ENCODE peak calls at places on chromosome 7, in six cellular contexts. G is SK-N-SH, P is HCT116, B is GM12878, J is K562, X is HepG2. H is an unnamed sample.

GRCh38 chr7:155587486-155587885 is 41.1 kb upstream of the CNPY1 start:
- DNase-seq in G (no peak), P (no peak), B (no peak), J (no peak), X (no peak), H (no peak)

GRCh38 chr7:91089382-91089963 is 174.8 kb upstream of the FZD1 start:
- DNase-seq in G (peak), P (peak), B (no peak), J (peak), X (peak), H (peak)

GRCh38 chr7:155786491-155786890 is 25.8 kb downstream of the SHH start:
- DNase-seq in G (no peak), P (no peak), B (no peak), J (no peak), X (no peak), H (no peak)

GRCh38 chr7:749121-749520 is 22.0 kb upstream of the PRKAR1B start:
- DNase-seq in G (peak), P (no peak), B (no peak), J (no peak), X (no peak), H (no peak)

GRCh38 chr7:36207451-36208291 is 54.6 kb downstream of the EEPD1 start:
- DNase-seq in G (peak), P (no peak), B (no peak), J (no peak), X (peak), H (no peak)

GRCh38 chr7:51054231-51054630 is 262.4 kb downstream of the COBL start:
- DNase-seq in G (no peak), P (no peak), B (no peak), J (no peak), X (no peak), H (no peak)

GRCh38 chr7:1290262-1291039 is 57.8 kb downstream of the UNCX start:
- DNase-seq in G (no peak), P (no peak), B (no peak), J (no peak), X (no peak), H (no peak)

GRCh38 chr7:129785457-129786178 is 167.1 kb downstream of the UBE2H start:
- DNase-seq in G (no peak), P (no peak), B (no peak), J (peak), X (no peak), H (no peak)

GRCh38 chr7:158824028-158824427 is 5.3 kb downstream of the ESYT2 start:
- DNase-seq in G (no peak), P (no peak), B (peak), J (no peak), X (no peak), H (no peak)

GRCh38 chr7:97973206-97973658 is 16.8 kb downstream of the OCM2 start:
- DNase-seq in G (peak), P (peak), B (no peak), J (peak), X (no peak), H (peak)

GRCh38 chr7:158309844-158310763 is 277.5 kb downstream of the PTPRN2 start:
- DNase-seq in G (no peak), P (no peak), B (no peak), J (no peak), X (no peak), H (no peak)

GRCh38 chr7:143374556-143374955 is 6.6 kb upstream of the ZYX start:
- DNase-seq in G (no peak), P (no peak), B (no peak), J (no peak), X (no peak), H (no peak)

GRCh38 chr7:102944241-102944640 is 31.4 kb downstream of the LRRC17 start:
- DNase-seq in G (no peak), P (no peak), B (no peak), J (no peak), X (no peak), H (no peak)

GRCh38 chr7:74165867-74166593 is 8.1 kb upstream of the EIF4H start:
- DNase-seq in G (no peak), P (no peak), B (no peak), J (no peak), X (no peak), H (no peak)

GRCh38 chr7:137986252-137987010 is 15.5 kb downstream of the CREB3L2 start:
- DNase-seq in G (no peak), P (no peak), B (no peak), J (peak), X (peak), H (no peak)

GRCh38 chr7:83468251-83468739 is 180.6 kb downstream of the SEMA3E start:
- DNase-seq in G (peak), P (peak), B (peak), J (peak), X (peak), H (peak)

GRCh38 chr7:139066315-139066714 is 30.5 kb upstream of the ZC3HAV1L start:
- DNase-seq in G (no peak), P (no peak), B (no peak), J (no peak), X (no peak), H (no peak)

GRCh38 chr7:34463830-34464229 is 194.2 kb upstream of the NPSR1 start:
- DNase-seq in G (no peak), P (peak), B (no peak), J (no peak), X (peak), H (no peak)
- TF ChIP-seq REST in G (no peak), P (no peak), B (no peak), J (no peak), X (no peak), H (no peak)

GRCh38 chr7:100044719-100045118 is 4.9 kb upstream of the ZSCAN21 start:
- DNase-seq in G (peak), P (no peak), B (peak), J (no peak), X (no peak), H (no peak)
- TF ChIP-seq SIN3A in G (no peak), P (no peak), B (no peak), J (no peak), X (no peak), H (no peak)

GRCh38 chr7:144668503-144668902 is 167.3 kb downstream of the TPK1 start:
- DNase-seq in G (no peak), P (no peak), B (no peak), J (no peak), X (no peak), H (no peak)

GRCh38 chr7:144672869-144673268 is 163.0 kb downstream of the TPK1 start:
- DNase-seq in G (no peak), P (no peak), B (no peak), J (no peak), X (no peak), H (no peak)

GRCh38 chr7:144671429-144671828 is 164.4 kb downstream of the TPK1 start:
- DNase-seq in G (no peak), P (no peak), B (no peak), J (no peak), X (no peak), H (no peak)

GRCh38 chr7:144674550-144674949 is 161.3 kb downstream of the TPK1 start:
- DNase-seq in G (no peak), P (no peak), B (no peak), J (no peak), X (no peak), H (no peak)

DNA sequence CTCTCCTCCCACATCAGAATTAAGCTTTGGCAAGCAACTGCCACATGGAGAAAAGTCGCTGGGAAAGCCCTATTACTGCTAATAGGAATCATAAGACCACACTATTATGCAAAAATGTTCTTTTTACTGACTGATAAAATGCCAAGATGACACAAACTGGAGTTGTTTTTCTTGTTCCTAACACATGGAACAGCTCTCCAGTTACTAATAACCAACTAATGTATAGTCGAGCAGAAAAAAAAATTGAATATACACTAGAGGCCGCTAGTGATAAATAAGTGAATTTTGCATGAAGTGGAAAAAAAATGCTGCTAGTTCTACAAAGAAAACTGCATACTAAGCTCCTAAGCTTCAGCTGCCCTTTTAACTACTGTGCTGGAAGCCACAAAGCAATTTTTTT is 165.6 kb downstream of the TPK1 start:
- DNase-seq in G (no peak), P (peak), B (no peak), J (no peak), X (no peak), H (no peak)
- TF ChIP-seq REST in G (no peak), P (no peak), B (no peak), J (no peak), X (no peak), H (no peak)

GRCh38 chr7:150447966-150448788 is 2.3 kb upstream of the GIMAP8 start:
- DNase-seq in G (no peak), P (no peak), B (no peak), J (no peak), X (no peak), H (no peak)

GRCh38 chr7:150444674-150445365 is 5.6 kb upstream of the GIMAP8 start:
- DNase-seq in G (no peak), P (no peak), B (no peak), J (no peak), X (no peak), H (no peak)

GRCh38 chr7:150448789-150449147 is 1.7 kb upstream of the GIMAP8 start:
- DNase-seq in G (peak), P (peak), B (no peak), J (peak), X (peak), H (peak)

GRCh38 chr7:150444141-150444540 is 6.3 kb upstream of the GIMAP8 start:
- DNase-seq in G (no peak), P (no peak), B (no peak), J (no peak), X (no peak), H (no peak)

DNA sequence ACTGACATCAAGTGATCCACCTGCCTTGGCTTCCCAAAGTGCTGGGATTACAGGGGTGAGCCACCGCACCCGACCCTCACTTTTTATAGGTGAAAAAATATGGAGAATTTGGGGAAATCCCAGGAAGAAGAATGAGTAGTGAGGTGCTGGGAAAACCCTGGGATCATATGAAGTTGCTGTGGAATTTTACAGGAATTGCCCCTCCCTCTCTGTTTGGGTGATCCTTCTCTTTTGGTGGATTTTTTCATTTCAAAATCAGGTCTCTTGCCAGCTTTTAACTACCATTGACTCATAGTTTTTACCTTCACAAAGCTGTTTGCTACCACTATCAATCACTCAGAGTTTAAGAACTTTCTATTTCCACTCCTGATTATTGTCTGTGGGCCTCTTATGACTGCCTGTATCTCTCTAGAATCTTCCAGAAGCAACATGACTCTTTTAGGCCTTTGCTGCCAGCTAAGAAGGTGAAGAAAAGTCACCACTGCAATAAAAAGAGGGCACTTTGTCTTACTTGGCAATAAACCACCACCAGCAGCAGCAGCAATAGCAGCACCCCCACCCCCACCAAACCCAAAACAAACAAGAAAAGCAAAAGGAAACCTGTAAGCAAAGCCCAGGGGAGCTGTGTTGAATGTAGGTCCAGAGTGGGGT is 4.0 kb upstream of the GIMAP8 start:
- DNase-seq in G (no peak), P (no peak), B (no peak), J (no peak), X (no peak), H (no peak)
- TF ChIP-seq SIN3A in G (no peak), P (no peak), B (no peak), J (no peak), X (no peak), H (no peak)

DNA sequence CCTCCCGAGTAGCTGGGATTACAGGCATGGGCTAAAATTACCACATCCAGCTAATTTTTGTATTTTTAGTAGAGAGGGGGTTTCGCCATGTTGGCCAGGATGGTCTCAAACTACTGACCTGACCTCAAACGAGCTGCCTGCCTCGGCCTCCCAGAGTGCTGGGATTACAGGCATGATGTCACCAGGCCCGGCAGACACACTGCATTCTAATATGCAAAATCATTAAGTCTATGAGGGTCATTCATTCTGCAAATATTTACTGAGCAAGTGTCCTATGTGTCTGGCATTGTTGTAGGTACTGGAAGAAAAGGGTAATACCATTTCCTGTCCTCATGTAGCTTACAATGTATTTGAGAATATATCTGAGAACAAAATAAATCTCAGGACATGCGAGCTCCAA is 2.7 kb downstream of the PUS7 start:
- DNase-seq in G (no peak), P (no peak), B (no peak), J (no peak), X (no peak), H (no peak)
- TF ChIP-seq REST in G (no peak), P (no peak), B (no peak), J (no peak), X (no peak), H (no peak)

DNA sequence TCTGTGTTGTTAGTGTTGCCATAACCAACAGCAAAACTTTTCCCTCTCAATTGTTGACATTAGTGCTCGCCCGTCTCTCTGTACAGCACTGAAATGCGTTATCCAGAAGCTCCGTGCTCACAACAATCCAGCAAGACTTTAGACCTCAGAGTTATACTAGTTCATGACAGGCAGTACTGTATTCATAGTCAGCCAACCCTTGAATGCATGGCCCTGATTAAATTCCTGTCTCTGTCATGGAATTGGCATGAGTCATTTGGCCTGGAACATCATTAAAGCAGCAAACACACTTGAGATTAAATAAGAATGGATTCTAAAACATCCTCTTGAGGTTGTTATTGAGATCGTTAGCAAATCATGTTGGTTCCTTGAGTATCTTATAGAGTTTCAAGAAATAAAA is 405.5 kb upstream of the C7orf33 start:
- DNase-seq in G (no peak), P (no peak), B (no peak), J (no peak), X (no peak), H (no peak)
- TF ChIP-seq SIN3A in G (no peak), P (no peak), B (no peak), J (no peak), X (no peak), H (no peak)

GRCh38 chr7:112995091-112995824 is 91.4 kb downstream of the GPR85 start:
- DNase-seq in G (no peak), P (no peak), B (no peak), J (no peak), X (no peak), H (no peak)
- TF ChIP-seq REST in G (no peak), P (no peak), B (no peak), J (no peak), X (no peak), H (no peak)

DNA sequence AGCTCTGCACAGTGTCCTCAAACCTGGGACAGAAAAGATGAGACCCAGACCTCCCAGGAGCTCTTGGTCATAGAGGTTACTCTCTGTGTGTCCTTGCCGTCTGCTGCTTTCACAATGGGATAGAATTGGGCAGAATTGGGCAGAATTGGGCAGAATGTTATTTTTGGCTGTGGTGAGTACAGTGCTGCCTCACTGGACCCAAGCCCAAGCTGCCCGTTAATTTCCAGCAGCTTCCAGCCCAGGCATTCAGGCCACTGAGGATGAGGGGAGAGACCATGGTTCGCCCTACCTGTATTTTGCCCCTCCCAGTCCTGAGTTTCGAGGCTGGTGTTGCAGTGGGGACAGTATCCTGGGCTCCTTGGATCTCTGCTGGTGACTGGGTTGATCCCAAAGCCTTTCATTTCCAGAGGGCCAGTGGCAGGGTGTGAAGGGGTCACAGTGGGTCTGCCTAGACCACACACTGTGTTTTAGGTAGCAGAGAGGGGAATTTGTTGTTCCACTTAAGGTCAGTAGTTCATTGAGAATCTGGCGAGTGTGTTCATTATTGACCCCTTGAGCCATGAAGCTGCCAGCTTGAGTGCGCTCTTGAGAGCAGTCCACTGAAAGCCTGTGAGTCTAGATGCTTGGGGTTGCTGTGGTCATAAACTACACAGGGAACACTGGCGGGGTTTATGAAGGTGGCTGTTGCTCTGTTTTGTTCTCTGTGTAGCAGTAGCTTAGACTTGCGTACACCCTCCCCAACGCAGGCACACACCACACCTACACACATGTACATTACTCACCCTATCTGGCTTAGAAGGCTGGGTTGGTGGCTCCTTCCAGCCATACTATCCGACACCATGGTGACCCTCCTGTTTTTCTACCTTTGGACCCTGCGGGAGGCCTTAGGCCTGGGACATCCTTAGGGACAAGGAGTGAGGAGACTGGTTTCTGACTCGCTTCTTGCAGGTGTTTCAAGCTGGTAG is 23.5 kb downstream of the NACAD start:
- DNase-seq in G (no peak), P (no peak), B (no peak), J (no peak), X (no peak), H (no peak)
- TF ChIP-seq SIN3A in G (no peak), P (no peak), B (no peak), J (no peak), X (no peak), H (no peak)

H was measured in Panc1.